ENCODE peak calls at places on chromosomes 1 and 21, in nine cellular contexts. F is A549, U is WTC11, L is K562, X is SK-N-SH, G is HCT116, Z is GM12878, V is H1, W is endothelial cell of umbilical vein. N is an unnamed sample.

GRCh38 chr1:11918779-11919519 is 7.3 kb downstream of the KIAA2013 start:
- DNase-seq in F (peak), U (no peak), L (no peak), X (no peak), G (no peak), Z (no peak), V (no peak), W (no peak), N (no peak)

GRCh38 chr21:33171584-33172169 is 58.1 kb upstream of the IFNAR2 start:
- DNase-seq in F (no peak), U (no peak), L (no peak), X (no peak), G (no peak), Z (no peak), V (no peak), W (no peak), N (no peak)

GRCh38 chr1:163872067-163872466 is 550.3 kb downstream of the NUF2 start:
- DNase-seq in F (no peak), U (no peak), L (no peak), X (no peak), G (no peak), Z (no peak), V (no peak), W (no peak), N (no peak)

GRCh38 chr1:234950598-234950997 is 178.0 kb downstream of the TOMM20 start:
- DNase-seq in F (no peak), U (no peak), L (no peak), X (no peak), G (no peak), Z (no peak), V (no peak), W (no peak), N (no peak)

GRCh38 chr1:233233508-233234040 is 62.0 kb downstream of the PCNX2 start:
- DNase-seq in F (no peak), U (no peak), L (no peak), X (no peak), G (no peak), Z (no peak), V (no peak), W (no peak), N (no peak)

GRCh38 chr1:20731057-20731991 is 1.2 kb downstream of the SH2D5 start:
- DNase-seq in F (no peak), U (no peak), L (no peak), X (peak), G (no peak), Z (no peak), V (no peak), W (no peak), N (no peak)

GRCh38 chr1:79501153-79501552 is 494.6 kb upstream of the ADGRL4 start:
- DNase-seq in F (no peak), U (no peak), L (no peak), X (no peak), G (no peak), Z (no peak), V (no peak), W (no peak), N (no peak)

GRCh38 chr1:26862781-26863676 is at the start of gene SFN:
- DNase-seq in F (peak), U (peak), L (peak), X (no peak), G (peak), Z (no peak), V (peak), W (no peak), N (peak)

GRCh38 chr1:165342588-165342987 is 13.9 kb downstream of the LMX1A start:
- DNase-seq in F (no peak), U (no peak), L (no peak), X (no peak), G (no peak), Z (no peak), V (no peak), W (no peak), N (no peak)

GRCh38 chr1:210363119-210363518 is 34.4 kb downstream of the HHAT start:
- DNase-seq in F (no peak), U (no peak), L (no peak), X (no peak), G (no peak), Z (no peak), V (no peak), W (no peak), N (no peak)

GRCh38 chr1:185257947-185258203 is 59.2 kb downstream of the IVNS1ABP start:
- DNase-seq in F (no peak), U (no peak), L (no peak), X (no peak), G (no peak), Z (no peak), V (no peak), W (no peak), N (no peak)

GRCh38 chr1:37728416-37728815 is 36.1 kb downstream of the CDCA8 start:
- DNase-seq in F (no peak), U (no peak), L (no peak), X (no peak), G (no peak), Z (no peak), V (no peak), W (no peak), N (no peak)

GRCh38 chr1:4977701-4978100 is 323.3 kb downstream of the AJAP1 start:
- DNase-seq in F (no peak), U (no peak), L (no peak), X (no peak), G (no peak), Z (no peak), V (no peak), W (no peak), N (no peak)

GRCh38 chr1:5836776-5837440 is 155.3 kb downstream of the NPHP4 start:
- DNase-seq in F (no peak), U (no peak), L (no peak), X (no peak), G (no peak), Z (no peak), V (no peak), W (no peak), N (no peak)

GRCh38 chr1:27536767-27537166 is 46.8 kb upstream of the WASF2 start:
- DNase-seq in F (peak), U (peak), L (no peak), X (peak), G (no peak), Z (no peak), V (no peak), W (no peak), N (no peak)

GRCh38 chr1:1035291-1035931 is 15.5 kb downstream of the AGRN start:
- DNase-seq in F (no peak), U (no peak), L (no peak), X (no peak), G (no peak), Z (no peak), V (no peak), W (no peak), N (no peak)
- TF ChIP-seq MAX in F (no peak), U (no peak), L (no peak), X (no peak), G (no peak), Z (no peak), V (no peak), W (no peak), N (no peak)

GRCh38 chr1:21764615-21765423 is 18.1 kb downstream of the USP48 start:
- DNase-seq in F (peak), U (no peak), L (no peak), X (peak), G (no peak), Z (no peak), V (no peak), W (peak), N (peak)
- TF ChIP-seq MAX in F (no peak), U (no peak), L (no peak), X (no peak), G (no peak), Z (no peak), V (no peak), W (no peak), N (no peak)

DNA sequence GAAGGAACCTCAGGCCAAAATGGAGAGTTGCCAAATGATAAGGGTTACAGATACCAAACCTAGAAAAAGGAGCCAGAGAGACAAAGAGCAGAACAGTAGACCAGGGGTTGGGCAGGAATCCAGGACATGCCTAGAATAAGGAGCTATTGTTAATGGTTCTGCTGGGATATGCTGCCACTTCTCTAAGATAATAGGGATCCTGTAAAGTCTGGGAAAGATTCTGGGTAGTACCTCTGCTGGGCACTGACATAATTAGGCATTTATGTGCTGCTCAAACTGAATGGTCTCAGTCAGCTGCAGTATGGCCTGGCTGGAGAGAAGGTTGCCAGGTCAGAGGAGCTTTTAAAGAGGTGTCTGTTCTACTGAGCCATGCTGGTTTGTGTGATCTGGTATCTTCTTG is 19.9 kb upstream of the NRIP1 start:
- DNase-seq in F (no peak), U (no peak), L (no peak), X (no peak), G (no peak), Z (no peak), V (no peak), W (no peak), N (no peak)
- TF ChIP-seq MAX in F (no peak), U (no peak), L (no peak), X (no peak), G (no peak), Z (no peak), V (no peak), W (no peak), N (no peak)

DNA sequence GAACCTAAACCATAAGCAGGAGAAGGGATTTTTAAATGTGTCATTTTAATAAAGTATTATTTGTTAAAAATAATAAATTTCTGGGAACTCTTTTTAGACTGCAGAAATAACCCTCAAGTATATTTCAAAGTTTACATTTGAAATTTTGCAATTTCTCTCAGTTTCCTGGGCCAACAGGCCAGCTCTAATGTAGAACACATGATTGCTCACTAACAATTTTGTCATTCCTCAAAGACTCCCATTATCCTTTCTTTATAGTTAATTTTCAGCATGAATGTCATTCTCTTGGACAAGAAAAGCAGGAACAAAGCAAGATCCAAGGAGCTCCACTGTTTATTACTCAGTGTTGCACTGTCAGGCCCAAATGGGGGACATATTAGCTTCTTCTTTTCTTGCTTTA is 119.4 kb upstream of the VANGL1 start:
- DNase-seq in F (no peak), U (no peak), L (no peak), X (no peak), G (no peak), Z (no peak), V (no peak), W (no peak), N (no peak)
- TF ChIP-seq MAX in F (no peak), U (no peak), L (no peak), X (no peak), G (no peak), Z (no peak), V (no peak), W (no peak), N (no peak)

DNA sequence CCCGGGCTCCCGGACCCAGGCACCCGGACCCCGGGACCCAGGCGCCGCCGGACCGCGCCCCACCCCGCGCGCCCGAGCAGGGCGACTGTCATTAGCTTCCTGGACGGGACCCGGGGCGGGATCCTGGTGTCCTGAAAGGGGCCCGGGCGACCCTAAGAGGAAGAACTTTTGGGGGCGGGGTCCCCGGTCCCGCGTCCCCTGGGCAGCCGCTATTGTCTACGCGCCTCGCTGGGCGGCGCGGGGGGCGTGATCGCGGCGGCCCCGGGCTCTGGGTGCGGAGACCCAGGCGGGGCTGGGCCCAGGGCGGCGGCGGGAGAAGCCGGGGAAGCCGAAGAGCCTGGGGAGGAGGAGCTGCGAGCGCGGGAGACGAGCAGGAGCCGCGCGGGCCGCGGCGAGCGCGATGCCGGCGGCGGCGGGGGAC is 465 bp downstream of the HUNK start:
- DNase-seq in F (peak), U (peak), L (no peak), X (peak), G (no peak), Z (no peak), V (no peak), W (no peak), N (peak)
- TF ChIP-seq MAX in F (no peak), U (no peak), L (no peak), X (no peak), G (no peak), Z (no peak), V (no peak), W (no peak), N (no peak)

GRCh38 chr1:179589524-179589923 is 2.1 kb upstream of the TDRD5 start:
- DNase-seq in F (no peak), U (no peak), L (no peak), X (no peak), G (no peak), Z (no peak), V (no peak), W (no peak), N (no peak)
- TF ChIP-seq MAX in F (no peak), U (no peak), L (no peak), X (no peak), G (no peak), Z (no peak), V (no peak), W (no peak), N (no peak)

GRCh38 chr1:1208713-1209433 is 2.5 kb upstream of the TNFRSF18 start:
- DNase-seq in F (no peak), U (no peak), L (peak), X (no peak), G (no peak), Z (no peak), V (no peak), W (no peak), N (peak)

GRCh38 chr1:1212780-1213152 is 1.2 kb downstream of the TNFRSF4 start:
- DNase-seq in F (no peak), U (no peak), L (no peak), X (peak), G (no peak), Z (no peak), V (no peak), W (peak), N (peak)

GRCh38 chr1:1213153-1213918 is 617 bp downstream of the TNFRSF4 start:
- DNase-seq in F (no peak), U (no peak), L (no peak), X (peak), G (no peak), Z (no peak), V (no peak), W (no peak), N (peak)

GRCh38 chr1:1211541-1212511 is 2.1 kb downstream of the TNFRSF4 start:
- DNase-seq in F (no peak), U (no peak), L (no peak), X (peak), G (no peak), Z (no peak), V (no peak), W (no peak), N (peak)

DNA sequence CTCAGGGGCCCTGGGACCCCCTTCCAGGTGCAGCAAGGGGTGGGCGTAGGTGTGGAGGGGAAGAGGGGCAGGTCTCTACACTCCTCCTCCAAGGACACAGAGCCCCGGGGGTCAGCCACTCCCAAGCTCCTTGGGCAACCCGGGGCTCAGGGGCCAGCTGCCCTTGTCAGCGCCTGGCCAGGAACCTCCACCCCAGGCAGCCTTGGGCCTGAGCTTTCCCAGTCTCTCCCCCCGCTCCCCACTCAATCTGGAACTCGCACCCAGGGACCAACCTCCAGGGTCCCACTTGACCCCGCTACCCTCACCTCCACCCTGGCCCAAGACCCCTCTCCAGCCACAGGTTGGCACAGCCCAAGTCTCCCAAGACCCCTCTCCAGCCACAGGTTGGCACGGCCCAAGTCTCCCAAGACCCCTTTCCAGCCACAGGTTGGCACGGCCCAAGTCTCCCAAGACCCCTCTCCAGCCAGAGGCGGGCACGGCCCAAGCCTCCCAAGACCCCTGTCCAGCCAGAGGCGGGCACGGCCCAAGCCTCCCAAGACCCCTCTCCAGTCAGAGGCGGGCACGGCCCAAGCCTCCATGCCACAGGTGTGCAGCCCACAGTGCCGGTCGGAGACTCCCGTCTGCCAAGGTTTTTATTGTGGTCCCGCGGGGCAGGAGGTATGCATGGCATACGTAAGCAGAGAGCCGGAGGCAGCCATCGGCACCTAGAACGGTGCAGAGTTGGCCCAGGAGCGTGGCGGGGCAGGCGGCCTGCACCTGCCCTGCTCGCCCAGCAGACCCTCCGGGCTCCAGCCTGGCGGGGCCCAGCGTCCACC is 3.0 kb downstream of the TNFRSF4 start:
- DNase-seq in F (no peak), U (no peak), L (no peak), X (peak), G (no peak), Z (no peak), V (no peak), W (no peak), N (no peak)
- TF ChIP-seq MAX in F (no peak), U (no peak), L (no peak), X (no peak), G (no peak), Z (no peak), V (no peak), W (no peak), N (no peak)

GRCh38 chr1:151060241-151061011 is at the start of gene MLLT11:
- DNase-seq in F (peak), U (peak), L (peak), X (peak), G (no peak), Z (no peak), V (no peak), W (peak), N (peak)
- TF ChIP-seq MAX in F (no peak), U (no peak), L (no peak), X (peak), G (no peak), Z (no peak), V (peak), W (no peak), N (no peak)

GRCh38 chr21:34558960-34559631 is 47.1 kb upstream of the KCNE1 start:
- DNase-seq in F (no peak), U (no peak), L (no peak), X (no peak), G (no peak), Z (no peak), V (no peak), W (no peak), N (no peak)
- TF ChIP-seq MAX in F (no peak), U (no peak), L (no peak), X (no peak), G (no peak), Z (no peak), V (no peak), W (no peak), N (no peak)

GRCh38 chr1:31930827-31931226 is 7.3 kb downstream of the PTP4A2 start:
- DNase-seq in F (no peak), U (no peak), L (no peak), X (no peak), G (no peak), Z (no peak), V (no peak), W (peak), N (no peak)

GRCh38 chr1:31934251-31934650 is 3.9 kb downstream of the PTP4A2 start:
- DNase-seq in F (no peak), U (no peak), L (no peak), X (no peak), G (no peak), Z (no peak), V (no peak), W (no peak), N (no peak)

GRCh38 chr1:31931241-31932225 is 6.6 kb downstream of the PTP4A2 start:
- DNase-seq in F (no peak), U (no peak), L (no peak), X (no peak), G (no peak), Z (no peak), V (no peak), W (peak), N (peak)

GRCh38 chr1:31934706-31935629 is 3.2 kb downstream of the PTP4A2 start:
- DNase-seq in F (peak), U (no peak), L (no peak), X (no peak), G (no peak), Z (no peak), V (no peak), W (peak), N (peak)

GRCh38 chr1:31932491-31933316 is 5.5 kb downstream of the PTP4A2 start:
- DNase-seq in F (peak), U (no peak), L (no peak), X (no peak), G (no peak), Z (no peak), V (no peak), W (peak), N (peak)
- TF ChIP-seq MAX in F (no peak), U (no peak), L (no peak), X (no peak), G (no peak), Z (no peak), V (no peak), W (no peak), N (no peak)